ENCODE peak calls at places on chromosomes 13 and 19, in ten cellular contexts. N is GM12864; D is PC-9; Y is CD4-positive, alpha-beta T cell; R is AG10803; E is AG04449; M is GM23338; V is thoracic aorta; O is WTC11; I is IMR-90. T is an unnamed sample.
A peak's percentile ranks its signal among the peaks of the same experiment; 100 is the strongest.

GRCh38 chr19:15249912-15250634 is 17.8 kb upstream of the EPHX3 start:
- DNase-seq in N (no peak), D (no peak), Y (no peak), R (peak; percentile 94), E (peak; percentile 86), M (no peak), V (peak; percentile 48), O (no peak), I (peak; percentile 95), T (no peak)

GRCh38 chr13:31045621-31046081 is 113.2 kb downstream of the TEX26 start:
- DNase-seq in N (peak; percentile 3), D (peak; percentile 95), Y (peak; percentile 73), R (peak; percentile 89), E (peak; percentile 73), M (no peak), V (peak; percentile 9), O (no peak), I (peak; percentile 97), T (no peak)

GRCh38 chr19:13091400-13092161 is 11.1 kb downstream of the LYL1 start:
- DNase-seq in N (no peak), D (no peak), Y (no peak), R (peak; percentile 96), E (peak; percentile 69), M (peak; percentile 73), V (peak; percentile 73), O (peak; percentile 55), I (peak; percentile 75), T (no peak)

GRCh38 chr13:106213028-106213427 is 322.4 kb downstream of the EFNB2 start:
- DNase-seq in N (no peak), D (no peak), Y (no peak), R (no peak), E (no peak), M (peak; percentile 31), V (no peak), O (no peak), I (no peak), T (no peak)

GRCh38 chr13:112448621-112449544 is 72.7 kb downstream of the SPACA7 start:
- DNase-seq in N (no peak), D (no peak), Y (no peak), R (no peak), E (no peak), M (no peak), V (no peak), O (no peak), I (no peak), T (no peak)

GRCh38 chr19:17259118-17259780 is 5.3 kb downstream of the USHBP1 start:
- DNase-seq in N (no peak), D (no peak), Y (no peak), R (no peak), E (no peak), M (no peak), V (no peak), O (no peak), I (no peak), T (no peak)

GRCh38 chr13:113116206-113116800 is 6.3 kb upstream of the F10 start:
- DNase-seq in N (no peak), D (no peak), Y (no peak), R (no peak), E (no peak), M (no peak), V (no peak), O (no peak), I (no peak), T (peak; percentile 4)

GRCh38 chr13:21526707-21527454 is 67.8 kb upstream of the ZDHHC20 start:
- DNase-seq in N (no peak), D (no peak), Y (no peak), R (no peak), E (no peak), M (no peak), V (no peak), O (no peak), I (no peak), T (no peak)

GRCh38 chr13:43127103-43127817 is 103.9 kb downstream of the DNAJC15 start:
- DNase-seq in N (no peak), D (no peak), Y (no peak), R (no peak), E (no peak), M (peak; percentile 30), V (no peak), O (no peak), I (no peak), T (no peak)

GRCh38 chr13:43129511-43130130 is 106.2 kb downstream of the DNAJC15 start:
- DNase-seq in N (no peak), D (no peak), Y (no peak), R (no peak), E (no peak), M (no peak), V (no peak), O (no peak), I (no peak), T (no peak)

GRCh38 chr13:43127827-43128226 is 104.4 kb downstream of the DNAJC15 start:
- DNase-seq in N (no peak), D (no peak), Y (no peak), R (no peak), E (no peak), M (no peak), V (no peak), O (no peak), I (no peak), T (no peak)

GRCh38 chr13:43128504-43128929 is 105.1 kb downstream of the DNAJC15 start:
- DNase-seq in N (no peak), D (no peak), Y (no peak), R (no peak), E (no peak), M (no peak), V (no peak), O (no peak), I (no peak), T (no peak)

GRCh38 chr13:43129021-43129420 is 105.6 kb downstream of the DNAJC15 start:
- DNase-seq in N (no peak), D (no peak), Y (no peak), R (no peak), E (no peak), M (no peak), V (no peak), O (no peak), I (no peak), T (no peak)
- TF ChIP-seq CTCF in N (no peak), D (no peak), Y (no peak), R (no peak), E (no peak), M (no peak), V (no peak), O (no peak), I (no peak), T (no peak)

GRCh38 chr19:18432275-18433038 is 5.5 kb downstream of the ISYNA1 start:
- DNase-seq in N (no peak), D (no peak), Y (no peak), R (peak; percentile 52), E (no peak), M (peak; percentile 26), V (no peak), O (no peak), I (no peak), T (no peak)

GRCh38 chr19:18431351-18432197 is 6.4 kb downstream of the ISYNA1 start:
- DNase-seq in N (no peak), D (no peak), Y (no peak), R (no peak), E (no peak), M (peak; percentile 39), V (no peak), O (no peak), I (no peak), T (no peak)

GRCh38 chr19:18428837-18429674 is 8.9 kb downstream of the ISYNA1 start:
- DNase-seq in N (no peak), D (no peak), Y (peak; percentile 84), R (peak; percentile 78), E (no peak), M (peak; percentile 96), V (no peak), O (peak; percentile 93), I (peak; percentile 72), T (peak; percentile 90)

GRCh38 chr19:18429717-18430416 is 8.1 kb downstream of the ISYNA1 start:
- DNase-seq in N (no peak), D (no peak), Y (no peak), R (no peak), E (no peak), M (no peak), V (no peak), O (no peak), I (no peak), T (no peak)

DNA sequence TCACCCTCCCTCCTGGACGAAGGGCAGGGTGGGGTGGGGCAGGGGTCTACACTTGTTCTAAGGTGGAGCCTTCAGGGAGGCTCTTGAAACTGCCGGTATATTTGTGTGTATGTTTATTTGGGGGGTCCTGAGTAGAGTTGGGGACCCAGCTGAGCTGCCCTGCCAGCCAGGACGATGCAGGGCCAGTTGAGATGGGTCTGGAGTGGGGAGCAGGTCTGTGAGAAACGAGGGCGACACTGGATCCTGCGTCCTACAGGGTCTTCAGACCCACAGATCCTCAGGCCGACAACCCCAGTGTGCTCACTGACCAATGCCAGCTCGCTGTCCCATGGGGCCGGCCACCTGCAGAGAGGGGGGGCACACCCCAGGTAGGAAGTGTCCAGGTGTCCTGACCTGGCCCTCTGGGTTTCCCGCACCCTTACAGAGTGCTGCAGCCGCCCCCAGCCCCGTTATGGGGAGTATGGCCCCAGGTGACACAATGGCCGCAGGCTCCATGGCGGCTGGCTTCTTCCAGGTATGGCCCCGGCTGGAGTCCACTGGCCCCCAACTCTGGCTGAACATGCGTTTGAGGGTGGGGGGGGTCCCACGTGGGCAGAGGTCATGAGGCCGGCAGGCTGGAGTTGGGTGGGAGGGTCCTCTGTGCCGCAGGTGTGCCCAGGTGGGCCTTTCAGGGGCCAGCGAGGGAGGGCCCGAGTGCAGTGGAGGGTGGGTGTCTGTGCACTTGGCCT is 7.4 kb downstream of the ISYNA1 start:
- DNase-seq in N (no peak), D (no peak), Y (no peak), R (no peak), E (no peak), M (no peak), V (no peak), O (no peak), I (no peak), T (no peak)
- TF ChIP-seq CTCF in N (no peak), D (no peak), Y (no peak), R (no peak), E (no peak), M (no peak), V (no peak), O (no peak), I (no peak), T (no peak)

DNA sequence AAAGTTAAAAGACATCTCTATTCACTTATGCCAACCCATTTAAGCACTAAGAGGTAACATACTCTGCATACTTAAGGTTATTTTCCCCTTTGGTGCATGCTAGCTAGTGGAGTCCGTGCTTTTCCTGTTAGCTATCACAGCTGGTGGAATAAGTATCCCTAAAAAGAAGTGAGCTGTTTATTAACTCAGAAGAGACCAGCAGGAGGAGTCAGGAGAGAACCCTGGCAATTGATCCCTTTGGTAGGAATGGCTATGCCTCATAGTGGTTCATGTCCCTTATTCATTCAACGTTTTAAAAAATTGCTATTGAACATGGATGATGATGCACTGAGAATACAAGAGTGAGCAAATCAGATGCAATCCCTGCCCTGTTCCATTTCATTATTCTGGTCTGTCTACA is 12.4 kb upstream of the NEK5 start:
- DNase-seq in N (no peak), D (no peak), Y (no peak), R (no peak), E (no peak), M (no peak), V (no peak), O (no peak), I (no peak), T (no peak)
- TF ChIP-seq CTCF in N (no peak), D (no peak), Y (no peak), R (peak; percentile 13), E (no peak), M (no peak), V (no peak), O (no peak), I (peak; percentile 14), T (no peak)

DNA sequence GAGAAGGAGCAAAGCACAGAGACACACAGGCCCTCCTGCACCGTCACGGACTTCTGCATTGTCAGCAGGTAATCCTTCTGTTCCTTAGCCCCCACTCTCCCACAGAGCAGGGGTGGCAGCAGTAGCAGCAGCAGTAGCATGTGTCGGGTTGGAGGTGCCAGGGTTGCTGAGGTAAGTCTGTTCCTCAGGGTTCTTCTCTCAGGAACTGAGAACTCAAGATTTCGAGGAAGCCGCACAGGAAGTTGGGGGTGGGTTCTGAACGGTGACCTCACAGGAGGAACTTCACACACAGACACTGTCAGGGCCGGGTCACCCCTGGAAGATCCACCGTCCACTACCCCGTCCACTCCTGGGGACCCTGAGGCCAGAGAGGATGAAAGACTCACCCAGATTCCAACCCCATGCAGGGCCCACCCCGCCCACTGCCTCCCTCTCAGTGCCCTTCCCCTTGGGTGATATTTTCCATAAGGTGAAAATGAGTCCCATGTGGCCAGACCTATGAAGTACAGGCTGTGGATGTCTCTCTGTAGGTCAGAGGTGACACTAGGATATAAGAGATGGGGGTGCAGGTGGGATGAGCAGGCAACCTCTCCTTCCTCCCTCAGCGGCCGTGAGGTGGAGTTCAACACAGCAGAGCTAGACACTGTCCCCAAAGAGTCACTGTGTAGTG is at the start of gene SIGLEC12:
- DNase-seq in N (no peak), D (no peak), Y (no peak), R (no peak), E (no peak), M (no peak), V (no peak), O (no peak), I (no peak), T (no peak)
- TF ChIP-seq CTCF in N (no peak), D (no peak), Y (no peak), R (no peak), E (no peak), M (no peak), V (no peak), O (no peak), I (no peak), T (no peak)

T was measured in activated B cell treated with CpG ODN at 0.5 μM for 24 hours.